ENCODE peak calls at places on chromosomes 3 and 15, in nine cellular contexts. W is HT-29, Z is astrocyte of the spinal cord, K is psoas muscle, R is NCI-H1105, T is fibroblast of mammary gland, M is IMR-90, J is LNCaP clone FGC, F is breast epithelium. L is an unnamed sample.

GRCh38 chr3:165883866-165884478 is 46.7 kb upstream of the BCHE start:
- DNase-seq in W (peak), Z (no peak), K (no peak), R (no peak), T (no peak), M (no peak), J (peak), F (no peak), L (peak)

GRCh38 chr3:189342811-189343210 is 171.0 kb downstream of the TPRG1 start:
- DNase-seq in W (no peak), Z (no peak), K (no peak), R (no peak), T (no peak), M (no peak), J (no peak), F (no peak), L (no peak)

GRCh38 chr3:192778508-192778907 is 51.2 kb upstream of the FGF12 start:
- DNase-seq in W (no peak), Z (no peak), K (no peak), R (no peak), T (no peak), M (no peak), J (no peak), F (no peak), L (no peak)

GRCh38 chr15:39704235-39704634 is 78.4 kb downstream of the FSIP1 start:
- DNase-seq in W (no peak), Z (peak), K (no peak), R (no peak), T (no peak), M (no peak), J (no peak), F (no peak), L (no peak)

GRCh38 chr15:38651328-38652038 is 86.9 kb upstream of the RASGRP1 start:
- DNase-seq in W (no peak), Z (no peak), K (no peak), R (no peak), T (no peak), M (no peak), J (no peak), F (no peak), L (no peak)

GRCh38 chr3:192303235-192303634 is 424.1 kb downstream of the FGF12 start:
- DNase-seq in W (no peak), Z (no peak), K (no peak), R (no peak), T (no peak), M (no peak), J (peak), F (no peak), L (no peak)

GRCh38 chr15:88805031-88805780 is 2.0 kb downstream of the ACAN start:
- DNase-seq in W (no peak), Z (no peak), K (no peak), R (no peak), T (no peak), M (no peak), J (no peak), F (no peak), L (no peak)

GRCh38 chr15:31347067-31347975 is 20.7 kb downstream of the KLF13 start:
- DNase-seq in W (no peak), Z (no peak), K (no peak), R (no peak), T (no peak), M (no peak), J (no peak), F (no peak), L (no peak)

GRCh38 chr15:74988007-74988800 is 7.2 kb upstream of the SCAMP5 start:
- DNase-seq in W (peak), Z (peak), K (no peak), R (no peak), T (peak), M (peak), J (no peak), F (no peak), L (peak)

GRCh38 chr15:63221346-63221745 is 31.9 kb downstream of the RAB8B start:
- DNase-seq in W (no peak), Z (no peak), K (peak), R (no peak), T (peak), M (peak), J (no peak), F (no peak), L (no peak)

GRCh38 chr15:82963356-82964341 is 11.1 kb upstream of the HOMER2 start:
- DNase-seq in W (no peak), Z (no peak), K (peak), R (no peak), T (peak), M (no peak), J (no peak), F (no peak), L (no peak)

GRCh38 chr3:126357299-126358037 is at the start of gene KLF15:
- DNase-seq in W (peak), Z (peak), K (peak), R (peak), T (peak), M (peak), J (peak), F (peak), L (peak)

GRCh38 chr3:119937229-119937628 is 155.3 kb downstream of the NR1I2 start:
- DNase-seq in W (no peak), Z (peak), K (no peak), R (no peak), T (no peak), M (peak), J (no peak), F (no peak), L (no peak)

GRCh38 chr3:41836360-41837134 is 125.4 kb downstream of the ULK4 start:
- DNase-seq in W (no peak), Z (no peak), K (no peak), R (no peak), T (peak), M (peak), J (peak), F (no peak), L (no peak)

GRCh38 chr3:45035441-45036301 is 9.6 kb downstream of the CLEC3B start:
- DNase-seq in W (no peak), Z (peak), K (peak), R (no peak), T (peak), M (peak), J (no peak), F (no peak), L (no peak)

GRCh38 chr15:79904256-79904655 is 7.4 kb upstream of the MTHFS start:
- DNase-seq in W (no peak), Z (no peak), K (no peak), R (no peak), T (peak), M (peak), J (no peak), F (no peak), L (no peak)

GRCh38 chr15:34883633-34884032 is 85.9 kb downstream of the AQR start:
- DNase-seq in W (no peak), Z (no peak), K (no peak), R (no peak), T (peak), M (peak), J (no peak), F (no peak), L (no peak)

GRCh38 chr15:69375151-69375790 is 38.9 kb upstream of the KIF23 start:
- DNase-seq in W (no peak), Z (no peak), K (no peak), R (no peak), T (no peak), M (no peak), J (no peak), F (no peak), L (no peak)

L was measured in NCI-H774.